ENCODE peak calls at places on chromosomes 6 and 20, in nine cellular contexts. E, P, U, O, C, N, J, H and F are unnamed samples.

GRCh38 chr6:156794963-156795362 is 17.8 kb downstream of the ARID1B start:
- DNase-seq in E (no peak), P (no peak), U (no peak), O (no peak), C (no peak), N (no peak), J (no peak), H (no peak), F (no peak)

GRCh38 chr6:116010400-116011095 is 50.1 kb downstream of the FRK start:
- DNase-seq in E (peak), P (peak), U (peak), O (peak), C (peak), N (no peak), J (peak), H (no peak), F (peak)

GRCh38 chr6:31203345-31203979 is 33.0 kb upstream of the POU5F1 start:
- DNase-seq in E (peak), P (no peak), U (no peak), O (no peak), C (no peak), N (peak), J (no peak), H (no peak), F (no peak)

GRCh38 chr6:133769463-133769862 is 119.5 kb upstream of the TCF21 start:
- DNase-seq in E (no peak), P (no peak), U (no peak), O (no peak), C (no peak), N (no peak), J (no peak), H (no peak), F (no peak)

GRCh38 chr6:145228962-145229582 is 506.2 kb downstream of the EPM2A start:
- DNase-seq in E (no peak), P (no peak), U (no peak), O (no peak), C (no peak), N (no peak), J (no peak), H (no peak), F (no peak)

GRCh38 chr6:84546427-84546914 is 217.9 kb downstream of the TBX18 start:
- DNase-seq in E (no peak), P (no peak), U (no peak), O (no peak), C (no peak), N (peak), J (peak), H (no peak), F (no peak)

GRCh38 chr6:155943635-155944034 is 488.0 kb upstream of the NOX3 start:
- DNase-seq in E (no peak), P (no peak), U (no peak), O (no peak), C (no peak), N (no peak), J (no peak), H (no peak), F (no peak)

GRCh38 chr6:1313755-1314503 is 2.0 kb downstream of the FOXQ1 start:
- DNase-seq in E (peak), P (no peak), U (no peak), O (no peak), C (no peak), N (no peak), J (no peak), H (no peak), F (no peak)

GRCh38 chr20:34368547-34368946 is 5.5 kb downstream of the ITCH start:
- DNase-seq in E (no peak), P (no peak), U (no peak), O (no peak), C (no peak), N (no peak), J (no peak), H (no peak), F (no peak)

GRCh38 chr6:21665436-21666199 is 72.1 kb downstream of the SOX4 start:
- DNase-seq in E (no peak), P (peak), U (no peak), O (no peak), C (peak), N (no peak), J (no peak), H (no peak), F (no peak)

GRCh38 chr20:31705598-31706597 is 16.8 kb downstream of the BCL2L1 start:
- DNase-seq in E (peak), P (no peak), U (no peak), O (no peak), C (no peak), N (no peak), J (no peak), H (no peak), F (no peak)

GRCh38 chr20:2151805-2152727 is 50.4 kb downstream of the STK35 start:
- DNase-seq in E (no peak), P (peak), U (no peak), O (peak), C (no peak), N (no peak), J (no peak), H (no peak), F (no peak)

GRCh38 chr20:36320898-36321695 is 15.0 kb downstream of the DLGAP4 start:
- DNase-seq in E (no peak), P (no peak), U (no peak), O (no peak), C (no peak), N (no peak), J (no peak), H (no peak), F (no peak)

DNA sequence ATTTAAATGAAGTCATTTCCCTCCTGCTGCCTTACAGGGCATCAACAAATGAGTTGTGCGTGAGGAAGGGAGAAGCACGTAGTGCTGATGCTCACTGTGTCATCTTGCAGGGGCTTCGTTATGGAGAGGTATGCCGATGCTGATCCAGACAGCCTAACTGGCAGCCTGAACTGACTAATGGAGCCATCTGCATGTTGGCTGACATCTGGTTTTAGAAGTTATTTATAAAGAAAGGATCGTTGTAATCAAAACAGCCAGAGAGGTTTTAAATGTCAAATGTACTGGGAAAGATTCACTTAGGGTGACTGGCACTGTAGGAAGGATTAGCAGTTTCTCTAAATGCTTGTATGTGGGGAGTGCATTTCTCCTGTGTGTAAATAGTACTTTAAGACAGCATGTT is 54.6 kb downstream of the FARS2 start:
- DNase-seq in E (no peak), P (no peak), U (no peak), O (no peak), C (no peak), N (no peak), J (no peak), H (no peak), F (no peak)
- H3K27ac ChIP-seq in E (no peak), P (no peak), U (no peak), O (no peak), C (no peak), N (no peak), J (no peak), H (no peak), F (no peak)

DNA sequence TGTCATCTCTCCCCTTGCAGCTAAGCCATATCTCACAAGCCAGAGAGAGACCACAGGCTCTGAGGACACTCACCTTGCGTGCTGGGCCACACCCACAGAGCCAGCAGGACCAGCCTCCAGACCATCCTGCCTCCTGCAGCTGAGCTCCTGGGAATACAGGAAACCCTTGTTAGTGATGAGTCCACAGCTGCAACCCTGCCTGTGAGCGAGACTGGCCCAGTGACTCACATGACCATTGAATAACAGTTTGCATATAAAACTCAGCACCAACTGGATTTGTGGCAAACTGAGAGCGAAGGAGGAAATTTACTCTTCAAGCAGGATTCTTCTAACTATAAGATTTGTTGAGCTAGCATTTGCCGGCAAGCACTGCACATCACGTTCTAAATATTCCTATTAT is 3.0 kb downstream of the THBS2 start:
- DNase-seq in E (no peak), P (no peak), U (no peak), O (peak), C (no peak), N (no peak), J (no peak), H (no peak), F (no peak)
- TF ChIP-seq POLR2A in E (no peak), P (no peak), U (no peak), O (no peak), C (no peak), N (no peak), J (peak), H (no peak), F (no peak)

GRCh38 chr6:14226051-14226660 is 108.6 kb downstream of the CD83 start:
- DNase-seq in E (no peak), P (no peak), U (no peak), O (no peak), C (no peak), N (no peak), J (no peak), H (no peak), F (no peak)
- TF ChIP-seq CTCF in E (no peak), P (no peak), U (no peak), O (no peak), C (no peak), N (no peak), J (no peak), H (no peak), F (no peak)

DNA sequence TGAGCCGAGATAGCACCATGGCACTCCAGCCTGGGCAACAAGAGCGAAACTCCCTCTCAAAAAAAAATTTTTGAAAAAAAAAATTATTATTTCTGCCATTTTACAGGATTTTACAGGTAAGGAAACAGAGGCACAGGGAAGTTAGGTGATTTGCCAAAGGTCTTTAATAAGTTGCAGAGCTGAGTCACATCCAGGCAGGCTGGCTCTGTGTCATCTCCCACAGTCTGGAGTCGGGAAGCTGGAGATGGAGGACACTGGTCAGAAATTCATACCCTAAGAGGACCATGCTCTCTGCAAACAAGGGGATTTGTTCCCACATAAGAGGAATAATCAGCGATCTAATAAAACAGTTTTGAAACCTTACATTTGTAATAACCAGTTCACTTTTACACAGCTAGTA is 24.1 kb downstream of the HECA start:
- DNase-seq in E (no peak), P (no peak), U (no peak), O (no peak), C (no peak), N (no peak), J (no peak), H (no peak), F (peak)
- H3K27ac ChIP-seq in E (no peak), P (no peak), U (no peak), O (no peak), C (no peak), N (no peak), J (no peak), H (no peak), F (no peak)

GRCh38 chr20:18793625-18794427 is 19.8 kb upstream of the SCP2D1 start:
- DNase-seq in E (peak), P (peak), U (peak), O (peak), C (peak), N (peak), J (peak), H (peak), F (peak)
- TF ChIP-seq POLR2A in E (peak), P (peak), U (peak), O (peak), C (peak), N (peak), J (peak), H (peak), F (peak)